ENCODE peak calls at places on chromosome X, in five cellular contexts. F is AG04449, Q is germinal center, P is neural crest cell, C is NCI-H2029 treated with DMSO at 0.1 percent for 48 hours. O is an unnamed sample.

GRCh38 chrX:11932423-11932822 is 174.4 kb downstream of the MSL3 start:
- DNase-seq in Q (no peak), C (no peak), F (no peak), P (no peak), O (no peak)

GRCh38 chrX:105458846-105459245 is 238.4 kb upstream of the TEX13A start:
- DNase-seq in F (no peak), C (no peak), Q (no peak), P (no peak), O (no peak)

GRCh38 chrX:38768079-38768478 is 33.2 kb upstream of the MID1IP1 start:
- DNase-seq in F (no peak), P (no peak), C (peak; percentile 3), Q (no peak), O (no peak)

GRCh38 chrX:17559728-17560379 is 177.4 kb upstream of the SCML1 start:
- DNase-seq in P (no peak), Q (no peak), F (no peak), C (no peak), O (no peak)

GRCh38 chrX:17933856-17934255 is 72.8 kb upstream of the RAI2 start:
- DNase-seq in F (no peak), P (no peak), C (no peak), Q (no peak), O (no peak)

GRCh38 chrX:24081661-24082154 is 27.0 kb downstream of the EIF2S3 start:
- DNase-seq in F (no peak), C (no peak), P (peak; percentile 53), Q (no peak), O (peak; percentile 43)

GRCh38 chrX:76427560-76428242 is at the start of gene MAGEE1:
- DNase-seq in P (peak; percentile 51), Q (peak; percentile 75), F (no peak), C (no peak), O (peak; percentile 2)

GRCh38 chrX:113384628-113385027 is 544.0 kb upstream of the AMOT start:
- DNase-seq in Q (no peak), F (peak; percentile 40), P (no peak), C (no peak), O (no peak)

GRCh38 chrX:53422915-53423268 is 219 bp downstream of the RIBC1 start:
- DNase-seq in P (no peak), C (no peak), Q (no peak), F (no peak), O (no peak)

GRCh38 chrX:136162827-136163427 is 15.6 kb downstream of the FHL1 start:
- DNase-seq in C (no peak), P (peak; percentile 19), Q (peak; percentile 19), F (no peak), O (no peak)

GRCh38 chrX:21926527-21927278 is 13.8 kb upstream of the SMS start:
- DNase-seq in P (no peak), Q (no peak), C (no peak), F (peak; percentile 86), O (no peak)

GRCh38 chrX:22135994-22136684 is 104.0 kb downstream of the PHEX start:
- DNase-seq in Q (peak; percentile 11), F (no peak), P (peak; percentile 61), C (peak; percentile 41), O (peak; percentile 51)

GRCh38 chrX:19349263-19349662 is 5.5 kb downstream of the PDHA1 start:
- DNase-seq in F (no peak), P (no peak), C (no peak), Q (no peak), O (no peak)

GRCh38 chrX:39883664-39884063 is 214.1 kb downstream of the BCOR start:
- DNase-seq in Q (no peak), C (no peak), P (no peak), F (no peak), O (no peak)

GRCh38 chrX:153708415-153708814 is 15.8 kb downstream of the BCAP31 start:
- DNase-seq in Q (peak; percentile 25), F (peak; percentile 16), P (peak; percentile 62), C (no peak), O (peak; percentile 36)

GRCh38 chrX:104330966-104331365 is 76.2 kb upstream of the ESX1 start:
- DNase-seq in C (no peak), Q (no peak), F (no peak), P (no peak), O (no peak)

GRCh38 chrX:5113128-5113527 is 1115.5 kb downstream of the NLGN4X start:
- DNase-seq in C (no peak), F (no peak), P (no peak), Q (no peak), O (peak; percentile 15)

GRCh38 chrX:146144090-146144489 is 326.5 kb downstream of the SLITRK2 start:
- DNase-seq in C (no peak), P (no peak), Q (no peak), F (no peak), O (no peak)

GRCh38 chrX:31423575-31424284 is 351.9 kb upstream of the FTHL17 start:
- DNase-seq in F (no peak), P (no peak), Q (peak; percentile 8), C (no peak), O (peak; percentile 11)

O was measured in DMS153.